ENCODE peak calls at places on chromosome X, in five cellular contexts. One of them, this sample, is unnamed.

GRCh38 chrX:96722793-96723192 is 38.2 kb downstream of the DIAPH2 start:
- DNase-seq in H1: no peak
- DNase-seq in HepG2: no peak
- DNase-seq in GM12878: no peak
- DNase-seq in K562: no peak
- DNase-seq in this sample: no peak

GRCh38 chrX:153063315-153063714 is 7.0 kb downstream of the PNMA3 start:
- DNase-seq in H1: no peak
- DNase-seq in HepG2: peak
- DNase-seq in GM12878: no peak
- DNase-seq in K562: no peak
- DNase-seq in this sample: no peak

GRCh38 chrX:22365460-22365859 is 92.7 kb downstream of the CBLL2 start:
- DNase-seq in H1: no peak
- DNase-seq in HepG2: no peak
- DNase-seq in GM12878: no peak
- DNase-seq in K562: no peak
- DNase-seq in this sample: no peak

GRCh38 chrX:6941041-6941440 is 206.5 kb upstream of the STS start:
- DNase-seq in H1: no peak
- DNase-seq in HepG2: no peak
- DNase-seq in GM12878: no peak
- DNase-seq in K562: no peak
- DNase-seq in this sample: no peak

GRCh38 chrX:17375361-17375630 is 296 bp downstream of the NHS start:
- DNase-seq in H1: no peak
- DNase-seq in HepG2: no peak
- DNase-seq in GM12878: no peak
- DNase-seq in K562: no peak
- DNase-seq in this sample: no peak

GRCh38 chrX:10254746-10255145 is 98.0 kb downstream of the CLCN4 start:
- DNase-seq in H1: no peak
- DNase-seq in HepG2: peak
- DNase-seq in GM12878: no peak
- DNase-seq in K562: no peak
- DNase-seq in this sample: peak

GRCh38 chrX:72247206-72247944 is 8.5 kb upstream of the ERCC6L start:
- DNase-seq in H1: no peak
- DNase-seq in HepG2: peak
- DNase-seq in GM12878: no peak
- DNase-seq in K562: peak
- DNase-seq in this sample: no peak

GRCh38 chrX:9464435-9465371 is at the start of gene TBL1X:
- DNase-seq in H1: no peak
- DNase-seq in HepG2: peak
- DNase-seq in GM12878: no peak
- DNase-seq in K562: peak
- DNase-seq in this sample: peak

GRCh38 chrX:18290200-18290599 is 64.3 kb downstream of the SCML2 start:
- DNase-seq in H1: no peak
- DNase-seq in HepG2: no peak
- DNase-seq in GM12878: no peak
- DNase-seq in K562: no peak
- DNase-seq in this sample: peak

GRCh38 chrX:31126205-31126604 is 54.4 kb upstream of the FTHL17 start:
- DNase-seq in H1: no peak
- DNase-seq in HepG2: no peak
- DNase-seq in GM12878: no peak
- DNase-seq in K562: no peak
- DNase-seq in this sample: peak

GRCh38 chrX:112190646-112191045 is 108.1 kb upstream of the TRPC5 start:
- DNase-seq in H1: no peak
- DNase-seq in HepG2: no peak
- DNase-seq in GM12878: no peak
- DNase-seq in K562: no peak
- DNase-seq in this sample: no peak

GRCh38 chrX:107729558-107730297 is 45.9 kb downstream of the TSC22D3 start:
- DNase-seq in H1: no peak
- DNase-seq in HepG2: no peak
- DNase-seq in GM12878: no peak
- DNase-seq in K562: no peak
- DNase-seq in this sample: peak

GRCh38 chrX:85108165-85108564 is 104.5 kb downstream of the APOOL start:
- DNase-seq in H1: no peak
- DNase-seq in HepG2: no peak
- DNase-seq in GM12878: no peak
- DNase-seq in K562: no peak
- DNase-seq in this sample: no peak

GRCh38 chrX:133053854-133054565 is 42.9 kb downstream of the USP26 start:
- DNase-seq in H1: no peak
- DNase-seq in HepG2: no peak
- DNase-seq in GM12878: no peak
- DNase-seq in K562: no peak
- DNase-seq in this sample: peak

GRCh38 chrX:56726609-56727008 is 2.4 kb upstream of the NBDY start:
- DNase-seq in H1: no peak
- DNase-seq in HepG2: peak
- DNase-seq in GM12878: no peak
- DNase-seq in K562: peak
- DNase-seq in this sample: peak

GRCh38 chrX:45621356-45622041 is 420.8 kb upstream of the DIPK2B start:
- DNase-seq in H1: no peak
- DNase-seq in HepG2: no peak
- DNase-seq in GM12878: no peak
- DNase-seq in K562: no peak
- DNase-seq in this sample: no peak

GRCh38 chrX:135973025-135973547 is 702 bp downstream of the MMGT1 start:
- DNase-seq in H1: no peak
- DNase-seq in HepG2: no peak
- DNase-seq in GM12878: no peak
- DNase-seq in K562: peak
- DNase-seq in this sample: peak

GRCh38 chrX:50638123-50638522 is 167.5 kb upstream of the DGKK start:
- DNase-seq in H1: no peak
- DNase-seq in HepG2: no peak
- DNase-seq in GM12878: no peak
- DNase-seq in K562: no peak
- DNase-seq in this sample: no peak

GRCh38 chrX:120664081-120664480 is 34.2 kb upstream of the C1GALT1C1 start:
- DNase-seq in H1: no peak
- DNase-seq in HepG2: peak
- DNase-seq in GM12878: no peak
- DNase-seq in K562: peak
- DNase-seq in this sample: peak

GRCh38 chrX:115690554-115691216 is 129.7 kb downstream of the PLS3 start:
- DNase-seq in H1: peak
- DNase-seq in HepG2: peak
- DNase-seq in GM12878: peak
- DNase-seq in K562: peak
- DNase-seq in this sample: peak

GRCh38 chrX:72026341-72027023 is 105.2 kb downstream of the RTL5 start:
- DNase-seq in H1: no peak
- DNase-seq in HepG2: no peak
- DNase-seq in GM12878: no peak
- DNase-seq in K562: no peak
- DNase-seq in this sample: no peak

GRCh38 chrX:56800801-56801200 is 71.8 kb downstream of the NBDY start:
- DNase-seq in H1: no peak
- DNase-seq in HepG2: no peak
- DNase-seq in GM12878: no peak
- DNase-seq in K562: peak
- DNase-seq in this sample: no peak

GRCh38 chrX:140250363-140250762 is 254.5 kb downstream of the SOX3 start:
- DNase-seq in H1: no peak
- DNase-seq in HepG2: no peak
- DNase-seq in GM12878: no peak
- DNase-seq in K562: no peak
- DNase-seq in this sample: no peak

GRCh38 chrX:43958529-43958928 is 14.7 kb downstream of the NDP start:
- DNase-seq in H1: no peak
- DNase-seq in HepG2: peak
- DNase-seq in GM12878: peak
- DNase-seq in K562: peak
- DNase-seq in this sample: peak

GRCh38 chrX:11185861-11186260 is 74.7 kb downstream of the HCCS start:
- DNase-seq in H1: no peak
- DNase-seq in HepG2: no peak
- DNase-seq in GM12878: no peak
- DNase-seq in K562: no peak
- DNase-seq in this sample: no peak

GRCh38 chrX:110462957-110463356 is 104.3 kb downstream of the RTL9 start:
- DNase-seq in H1: no peak
- DNase-seq in HepG2: no peak
- DNase-seq in GM12878: no peak
- DNase-seq in K562: no peak
- DNase-seq in this sample: peak

GRCh38 chrX:18931972-18932371 is 51.9 kb downstream of the PHKA2 start:
- DNase-seq in H1: no peak
- DNase-seq in HepG2: peak
- DNase-seq in GM12878: no peak
- DNase-seq in K562: peak
- DNase-seq in this sample: peak

GRCh38 chrX:113741744-113742143 is 842.1 kb upstream of the HTR2C start:
- DNase-seq in H1: no peak
- DNase-seq in HepG2: peak
- DNase-seq in GM12878: no peak
- DNase-seq in K562: peak
- DNase-seq in this sample: peak

GRCh38 chrX:130676861-130677260 is 226.1 kb downstream of the ENOX2 start:
- DNase-seq in H1: no peak
- DNase-seq in HepG2: peak
- DNase-seq in GM12878: no peak
- DNase-seq in K562: no peak
- DNase-seq in this sample: no peak

GRCh38 chrX:130401415-130402210 is at the start of gene RBMX2:
- DNase-seq in H1: peak
- DNase-seq in HepG2: peak
- DNase-seq in GM12878: peak
- DNase-seq in K562: peak
- DNase-seq in this sample: peak

GRCh38 chrX:69093960-69094935 is 71.0 kb downstream of the PJA1 start:
- DNase-seq in H1: no peak
- DNase-seq in HepG2: peak
- DNase-seq in GM12878: no peak
- DNase-seq in K562: peak
- DNase-seq in this sample: peak
- H2AFZ ChIP-seq in H1: no peak
- H2AFZ ChIP-seq in HepG2: no peak
- H2AFZ ChIP-seq in GM12878: no peak
- H2AFZ ChIP-seq in K562: peak
- H2AFZ ChIP-seq in this sample: no peak

DNA sequence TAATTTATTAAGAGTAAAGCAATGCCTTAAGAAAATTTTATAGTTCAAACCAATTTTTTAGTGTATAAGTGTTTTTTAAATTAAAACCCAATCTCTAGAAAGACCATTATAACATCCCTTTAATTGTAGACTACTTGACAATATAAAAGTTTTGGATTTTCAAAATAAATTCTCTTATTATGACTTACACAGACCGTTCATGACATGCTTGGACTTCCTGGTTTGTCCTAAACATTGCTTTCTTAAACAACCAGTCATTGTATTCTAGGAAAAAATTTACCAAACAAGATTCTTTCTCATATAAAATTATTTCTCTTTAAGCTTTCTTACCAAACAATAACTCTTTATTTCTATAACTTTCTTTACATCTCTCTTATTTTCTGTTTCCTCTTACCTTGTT is 49.0 kb upstream of the CXorf51A start:
- DNase-seq in H1: no peak
- DNase-seq in HepG2: no peak
- DNase-seq in GM12878: no peak
- DNase-seq in K562: peak
- DNase-seq in this sample: peak
- TF ChIP-seq CREB1 in H1: no peak
- TF ChIP-seq CREB1 in HepG2: no peak
- TF ChIP-seq CREB1 in GM12878: no peak
- TF ChIP-seq CREB1 in K562: no peak
- TF ChIP-seq CREB1 in this sample: no peak

DNA sequence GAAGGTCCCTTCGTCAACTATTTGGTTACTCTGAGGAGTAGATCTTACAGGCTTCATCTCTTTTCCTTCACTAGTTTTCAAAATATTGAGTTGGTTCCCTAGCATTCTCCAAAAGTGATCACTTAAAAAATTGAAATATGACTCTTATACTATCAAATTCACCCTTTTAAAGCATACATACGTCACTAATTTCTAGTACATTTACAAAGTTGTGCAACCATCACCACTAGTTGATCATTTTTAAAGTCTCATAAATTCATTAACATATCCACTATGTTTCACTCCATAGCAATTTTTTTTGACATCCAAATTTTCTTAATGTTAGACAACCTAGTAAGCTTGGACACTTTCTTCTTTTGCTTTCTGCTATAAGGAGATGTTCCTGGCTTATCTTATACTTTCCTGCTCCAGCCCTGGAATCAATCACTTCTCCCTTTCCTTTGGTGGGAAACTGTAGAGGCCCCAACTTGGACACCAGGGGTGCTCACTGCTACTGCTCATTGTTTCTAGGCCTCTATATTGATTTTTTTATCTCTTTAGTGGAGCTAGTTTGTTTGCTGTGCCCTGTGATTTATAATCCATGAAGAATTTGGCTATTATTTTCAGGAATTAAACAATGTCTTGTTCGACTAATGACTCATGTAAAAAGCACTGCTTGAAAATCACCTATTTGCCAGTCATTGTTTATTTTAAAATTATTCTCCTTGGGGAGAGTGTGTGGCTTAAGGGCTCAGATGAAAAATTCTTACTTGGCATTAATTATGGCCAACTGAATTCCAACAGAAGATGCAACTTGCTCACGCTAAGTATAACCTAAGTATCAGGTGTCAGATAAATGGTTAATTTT is 4.0 kb upstream of the ZFX start:
- DNase-seq in H1: no peak
- DNase-seq in HepG2: peak
- DNase-seq in GM12878: no peak
- DNase-seq in K562: no peak
- DNase-seq in this sample: no peak
- H2AFZ ChIP-seq in H1: no peak
- H2AFZ ChIP-seq in HepG2: no peak
- H2AFZ ChIP-seq in GM12878: no peak
- H2AFZ ChIP-seq in K562: no peak
- H2AFZ ChIP-seq in this sample: no peak

DNA sequence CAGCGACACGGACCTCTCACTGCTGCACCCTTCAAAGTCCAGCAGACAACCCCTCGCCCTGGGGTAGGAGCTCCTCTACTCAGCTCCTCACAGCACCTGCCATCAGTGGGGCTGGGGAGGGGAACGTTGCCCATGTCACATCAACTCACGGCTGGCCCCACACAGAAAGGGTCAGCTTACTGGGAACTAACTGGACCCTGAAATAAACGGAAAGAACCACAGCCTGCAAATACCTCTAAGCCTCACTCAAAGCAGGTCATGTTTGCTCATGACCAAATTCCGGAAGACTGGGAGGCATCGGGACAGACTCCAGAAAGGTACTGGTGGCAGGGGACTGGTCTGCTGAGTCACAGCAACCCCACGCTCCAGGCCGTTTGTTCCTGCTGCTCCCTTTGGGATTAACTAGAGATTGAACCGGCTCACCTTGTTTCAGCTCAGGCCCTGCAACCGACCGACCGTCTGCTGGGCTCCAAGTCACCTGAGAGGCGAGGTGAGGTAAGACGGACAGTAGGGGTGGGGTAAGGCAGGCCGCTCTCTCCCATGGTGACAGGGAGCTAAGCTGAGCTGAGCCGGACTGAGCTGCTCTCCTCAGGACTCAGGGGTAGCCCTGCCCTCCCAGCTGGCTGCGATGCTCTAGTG is 5.6 kb downstream of the G6PD start:
- DNase-seq in H1: no peak
- DNase-seq in HepG2: peak
- DNase-seq in GM12878: no peak
- DNase-seq in K562: no peak
- DNase-seq in this sample: no peak
- TF ChIP-seq CREB1 in H1: no peak
- TF ChIP-seq CREB1 in HepG2: no peak
- TF ChIP-seq CREB1 in GM12878: no peak
- TF ChIP-seq CREB1 in K562: no peak
- TF ChIP-seq CREB1 in this sample: no peak